ENCODE peak calls at places on chromosomes 3 and 15, in five cellular contexts. X is GM12878, N is HepG2, P is NT2/D1, H is H1. S is an unnamed sample.

GRCh38 chr3:48952510-48953118 is 34.0 kb downstream of the ARIH2 start:
- DNase-seq in X (no peak), N (peak; percentile 45), P (peak; percentile 35), H (peak; percentile 7), S (peak; percentile 23)

GRCh38 chr3:156920399-156920798 is 94.2 kb downstream of the LEKR1 start:
- DNase-seq in X (no peak), N (no peak), P (no peak), H (no peak), S (no peak)

GRCh38 chr15:68666120-68666811 is 87.5 kb downstream of the CORO2B start:
- DNase-seq in X (no peak), N (no peak), P (no peak), H (no peak), S (no peak)

GRCh38 chr15:73959012-73959581 is 32.8 kb downstream of the LOXL1 start:
- DNase-seq in X (no peak), N (no peak), P (no peak), H (no peak), S (no peak)

GRCh38 chr3:62562017-62562416 is 188.7 kb upstream of the FEZF2 start:
- DNase-seq in X (no peak), N (no peak), P (no peak), H (no peak), S (no peak)

GRCh38 chr15:73697033-73697467 is 12.9 kb downstream of the CD276 start:
- DNase-seq in X (peak; percentile 38), N (no peak), P (no peak), H (no peak), S (no peak)

GRCh38 chr3:43034200-43034599 is 55.1 kb downstream of the GASK1A start:
- DNase-seq in X (no peak), N (no peak), P (no peak), H (no peak), S (no peak)

GRCh38 chr3:28467414-28467813 is 118.8 kb upstream of the AZI2 start:
- DNase-seq in X (no peak), N (no peak), P (no peak), H (no peak), S (no peak)

GRCh38 chr3:124923833-124924232 is 10.7 kb downstream of the MUC13 start:
- DNase-seq in X (no peak), N (no peak), P (no peak), H (no peak), S (no peak)

GRCh38 chr15:39974656-39975230 is 40.8 kb downstream of the EIF2AK4 start:
- DNase-seq in X (no peak), N (no peak), P (no peak), H (no peak), S (no peak)

GRCh38 chr3:192928016-192928415 is 10.4 kb upstream of the MB21D2 start:
- DNase-seq in X (no peak), N (no peak), P (no peak), H (no peak), S (no peak)

GRCh38 chr15:26868029-26868685 is 1.3 kb downstream of the GABRA5 start:
- DNase-seq in X (no peak), N (no peak), P (no peak), H (no peak), S (no peak)

GRCh38 chr15:65246026-65246714 is 34.9 kb upstream of the CILP start:
- DNase-seq in X (no peak), N (no peak), P (no peak), H (no peak), S (no peak)

GRCh38 chr3:184417619-184418327 is 37.9 kb downstream of the CHRD start:
- DNase-seq in X (peak; percentile 8), N (peak; percentile 56), P (peak; percentile 36), H (peak; percentile 19), S (peak; percentile 73)
- TF ChIP-seq SUZ12 in X (no peak), N (no peak), P (no peak), H (no peak), S (no peak)

GRCh38 chr15:60396964-60397771 is 618 bp downstream of the ANXA2 start:
- DNase-seq in X (peak; percentile 53), N (no peak), P (no peak), H (no peak), S (peak; percentile 46)

GRCh38 chr15:60399931-60400330 is 2.1 kb upstream of the ANXA2 start:
- DNase-seq in X (no peak), N (no peak), P (no peak), H (no peak), S (no peak)

GRCh38 chr15:60400957-60401356 is 3.2 kb upstream of the ANXA2 start:
- DNase-seq in X (no peak), N (no peak), P (no peak), H (no peak), S (no peak)

GRCh38 chr15:60397772-60398445 is at the start of gene ANXA2:
- DNase-seq in X (no peak), N (no peak), P (no peak), H (no peak), S (peak; percentile 57)

GRCh38 chr15:60399246-60399915 is 1.6 kb upstream of the ANXA2 start:
- DNase-seq in X (no peak), N (no peak), P (no peak), H (no peak), S (no peak)
- TF ChIP-seq SUZ12 in X (no peak), N (no peak), P (no peak), H (no peak), S (no peak)

GRCh38 chr15:49301562-49301961 is 121.5 kb upstream of the FGF7 start:
- DNase-seq in X (no peak), N (no peak), P (no peak), H (no peak), S (no peak)
- TF ChIP-seq SUZ12 in X (no peak), N (no peak), P (no peak), H (no peak), S (no peak)

GRCh38 chr15:47900731-47901130 is 183.4 kb downstream of the SEMA6D start:
- DNase-seq in X (no peak), N (no peak), P (no peak), H (no peak), S (no peak)
- TF ChIP-seq SUZ12 in X (no peak), N (no peak), P (no peak), H (no peak), S (no peak)

GRCh38 chr3:55175423-55175822 is 247.6 kb upstream of the LRTM1 start:
- DNase-seq in X (no peak), N (no peak), P (no peak), H (no peak), S (no peak)
- TF ChIP-seq SUZ12 in X (no peak), N (no peak), P (no peak), H (no peak), S (no peak)

GRCh38 chr15:69723404-69724097 is 270.9 kb downstream of the RPLP1 start:
- DNase-seq in X (no peak), N (no peak), P (no peak), H (no peak), S (no peak)

GRCh38 chr15:69725210-69725609 is 272.6 kb downstream of the RPLP1 start:
- DNase-seq in X (no peak), N (no peak), P (no peak), H (no peak), S (no peak)

GRCh38 chr15:69724331-69724730 is 271.7 kb downstream of the RPLP1 start:
- DNase-seq in X (no peak), N (no peak), P (no peak), H (no peak), S (no peak)

GRCh38 chr15:69727257-69727924 is 274.8 kb downstream of the RPLP1 start:
- DNase-seq in X (no peak), N (no peak), P (no peak), H (no peak), S (no peak)

DNA sequence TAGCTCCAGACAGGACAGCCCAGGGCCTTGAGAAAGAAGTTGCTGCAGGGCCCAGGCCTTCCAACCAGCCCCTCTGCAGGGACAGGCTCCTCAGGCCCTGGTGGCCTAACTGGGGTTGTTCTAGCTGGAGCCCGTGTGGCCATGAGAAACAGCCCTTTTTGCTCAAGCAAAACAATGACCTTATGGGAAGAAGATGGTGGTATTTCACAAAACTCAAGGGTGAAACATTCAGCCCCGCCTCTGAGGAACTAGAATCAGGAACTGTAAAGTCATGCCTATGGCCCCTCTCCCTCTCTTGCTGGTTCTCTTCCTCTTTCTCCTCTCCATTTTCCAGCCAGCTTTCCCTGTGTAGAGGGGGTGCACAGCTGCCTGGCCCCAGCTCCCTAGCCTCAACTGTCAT is 273.3 kb downstream of the RPLP1 start:
- DNase-seq in X (no peak), N (no peak), P (no peak), H (no peak), S (no peak)
- TF ChIP-seq SUZ12 in X (no peak), N (no peak), P (no peak), H (no peak), S (no peak)

DNA sequence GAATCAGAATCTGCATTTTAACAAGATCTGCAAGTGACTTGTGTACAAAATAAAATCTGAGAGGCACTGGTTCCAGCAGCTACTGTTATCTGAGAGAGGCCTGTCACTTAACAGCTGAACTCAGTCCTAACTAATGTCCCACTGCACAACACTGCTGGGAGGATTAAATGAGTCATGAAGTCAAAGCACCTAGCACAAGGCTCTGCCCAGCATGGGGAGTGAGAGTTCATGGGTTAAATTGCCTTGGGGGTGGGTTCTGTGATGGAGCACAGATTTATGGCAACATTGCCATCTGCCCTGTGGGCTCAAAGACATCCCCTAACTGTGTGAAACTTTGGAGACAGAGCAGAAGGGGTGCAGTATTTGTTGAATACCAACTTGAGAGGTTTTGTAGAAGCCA is 250.9 kb downstream of the PLCL2 start:
- DNase-seq in X (no peak), N (no peak), P (no peak), H (no peak), S (no peak)
- TF ChIP-seq SUZ12 in X (no peak), N (no peak), P (no peak), H (no peak), S (no peak)

GRCh38 chr3:59313365-59313764 is 263.5 kb upstream of the CFAP20DC start:
- DNase-seq in X (no peak), N (peak; percentile 7), P (peak; percentile 50), H (no peak), S (peak; percentile 67)
- TF ChIP-seq SUZ12 in X (no peak), N (no peak), P (no peak), H (no peak), S (no peak)

GRCh38 chr15:38538328-38539007 is 26.1 kb downstream of the RASGRP1 start:
- DNase-seq in X (no peak), N (no peak), P (no peak), H (no peak), S (no peak)
- TF ChIP-seq SUZ12 in X (no peak), N (no peak), P (no peak), H (no peak), S (no peak)

S was measured in HEK293T.